ENCODE peak calls at places on chromosomes 12 and 14, in four cellular contexts. P, S, U and M are unnamed samples.

GRCh38 chr14:36553650-36554260 is 28.7 kb downstream of the NKX2-8 start:
- DNase-seq in U (no peak), P (no peak), S (peak), M (peak)

GRCh38 chr12:102527256-102527720 is 46.9 kb upstream of the IGF1 start:
- DNase-seq in P (no peak), U (no peak), S (peak), M (peak)

GRCh38 chr12:112190626-112191025 is 65.3 kb downstream of the TRAFD1 start:
- DNase-seq in P (no peak), S (no peak), U (no peak), M (no peak)

GRCh38 chr12:14567311-14568195 is at the start of gene PLBD1:
- DNase-seq in U (peak), S (peak), P (no peak), M (peak)

GRCh38 chr12:59030415-59030814 is 110.1 kb upstream of the LRIG3 start:
- DNase-seq in U (no peak), S (no peak), P (no peak), M (no peak)

GRCh38 chr14:68308695-68309094 is 484.2 kb downstream of the ZFP36L1 start:
- DNase-seq in U (no peak), P (no peak), S (no peak), M (no peak)

GRCh38 chr12:98594050-98594853 is 766 bp downstream of the SLC25A3 start:
- DNase-seq in P (no peak), S (peak), U (peak), M (peak)

GRCh38 chr14:68391292-68392014 is 401.4 kb downstream of the ZFP36L1 start:
- DNase-seq in P (no peak), U (no peak), S (peak), M (peak)

GRCh38 chr12:102169922-102170698 is 27.5 kb downstream of the PMCH start:
- DNase-seq in U (no peak), P (no peak), S (peak), M (peak)

GRCh38 chr14:65916055-65916454 is 503.5 kb downstream of the FUT8 start:
- DNase-seq in P (no peak), S (no peak), U (no peak), M (no peak)

GRCh38 chr12:59230334-59230733 is 310.0 kb upstream of the LRIG3 start:
- DNase-seq in P (no peak), S (no peak), U (no peak), M (no peak)

GRCh38 chr12:101992091-101992490 is 69.7 kb downstream of the WASHC3 start:
- DNase-seq in S (peak), U (no peak), P (no peak), M (no peak)

GRCh38 chr12:89382366-89382765 is 30.1 kb upstream of the DUSP6 start:
- DNase-seq in U (no peak), S (no peak), P (no peak), M (no peak)

GRCh38 chr14:73368621-73369020 is 89.7 kb downstream of the NUMB start:
- DNase-seq in U (no peak), S (peak), P (no peak), M (no peak)

GRCh38 chr14:74491952-74492351 is 1.2 kb downstream of the NPC2 start:
- DNase-seq in S (peak), P (no peak), U (no peak), M (peak)

GRCh38 chr14:68628605-68629310 is 164.1 kb downstream of the ZFP36L1 start:
- DNase-seq in P (peak), U (no peak), S (no peak), M (no peak)

GRCh38 chr12:122943196-122943595 is 23.1 kb downstream of the ABCB9 start:
- DNase-seq in P (no peak), U (no peak), S (peak), M (no peak)

GRCh38 chr12:6229224-6229748 is 29.1 kb downstream of the CD9 start:
- DNase-seq in P (no peak), S (no peak), U (no peak), M (peak)

GRCh38 chr12:1993871-1994371 is 10.3 kb downstream of the DCP1B start:
- DNase-seq in S (peak), U (no peak), P (no peak), M (peak)

GRCh38 chr14:68911594-68912227 is 67.4 kb downstream of the ACTN1 start:
- DNase-seq in U (peak), P (peak), S (peak), M (peak)

GRCh38 chr12:121626087-121626852 is at the start of gene ORAI1:
- DNase-seq in P (peak), U (peak), S (peak), M (peak)

GRCh38 chr14:32006267-32007110 is 70.6 kb upstream of the ARHGAP5 start:
- DNase-seq in U (no peak), P (no peak), S (peak), M (peak)

GRCh38 chr12:13573698-13574321 is 377.3 kb downstream of the EMP1 start:
- DNase-seq in P (no peak), U (no peak), S (peak), M (peak)